ENCODE peak calls at places on chromosomes 13 and 19, in four cellular contexts. E is heart right ventricle, D is WERI-Rb-1, B is adrenal gland. F is an unnamed sample.

GRCh38 chr13:98826156-98826555 is 73.7 kb upstream of the SLC15A1 start:
- DNase-seq in E (no peak), D (no peak), B (no peak), F (no peak)

GRCh38 chr19:21314676-21315075 is 14.5 kb downstream of the ZNF708 start:
- DNase-seq in E (no peak), D (no peak), B (no peak), F (no peak)

GRCh38 chr13:76795701-76796695 is 90.2 kb downstream of the KCTD12 start:
- DNase-seq in E (no peak), D (no peak), B (no peak), F (no peak)

GRCh38 chr19:45515081-45515624 is 7.9 kb downstream of the VASP start:
- DNase-seq in E (no peak), D (no peak), B (peak), F (no peak)

GRCh38 chr19:56660381-56661105 is 11.0 kb downstream of the ZNF835 start:
- DNase-seq in E (peak), D (no peak), B (no peak), F (no peak)

GRCh38 chr19:56507446-56508281 is at the start of gene ZNF471:
- DNase-seq in E (peak), D (peak), B (peak), F (peak)

GRCh38 chr19:4911314-4911713 is 2.0 kb downstream of the UHRF1 start:
- DNase-seq in E (no peak), D (no peak), B (no peak), F (no peak)

GRCh38 chr19:48468806-48469055 is 438 bp upstream of the CYTH2 start:
- DNase-seq in E (no peak), D (no peak), B (no peak), F (no peak)

GRCh38 chr13:93388701-93389100 is 162.1 kb downstream of the GPC6 start:
- DNase-seq in E (no peak), D (no peak), B (no peak), F (no peak)

GRCh38 chr19:4844348-4845179 is 13.1 kb upstream of the TICAM1 start:
- DNase-seq in E (peak), D (no peak), B (no peak), F (no peak)

GRCh38 chr13:113933901-113934300 is 40.0 kb downstream of the C13orf46 start:
- DNase-seq in E (no peak), D (no peak), B (no peak), F (no peak)

GRCh38 chr19:55486043-55486970 is 1.3 kb downstream of the NAT14 start:
- DNase-seq in E (no peak), D (no peak), B (peak), F (no peak)

GRCh38 chr19:46755077-46755852 is 9.0 kb upstream of the STRN4 start:
- DNase-seq in E (peak), D (no peak), B (no peak), F (no peak)

GRCh38 chr13:39531646-39532045 is 71.3 kb downstream of the LHFPL6 start:
- DNase-seq in E (no peak), D (no peak), B (no peak), F (no peak)

GRCh38 chr13:114144606-114145244 is 12.3 kb upstream of the RASA3 start:
- DNase-seq in E (no peak), D (no peak), B (no peak), F (no peak)

GRCh38 chr19:35901854-35902661 is at the start of gene HCST:
- DNase-seq in E (no peak), D (peak), B (no peak), F (peak)

GRCh38 chr13:44305845-44306244 is 67.8 kb upstream of the SERP2 start:
- DNase-seq in E (no peak), D (no peak), B (no peak), F (no peak)

GRCh38 chr19:17681505-17682125 is 6.5 kb downstream of the UNC13A start:
- DNase-seq in E (peak), D (no peak), B (peak), F (no peak)

GRCh38 chr13:45226024-45226423 is 25.2 kb upstream of the KCTD4 start:
- DNase-seq in E (no peak), D (no peak), B (no peak), F (no peak)

GRCh38 chr13:30299746-30300145 is 7.6 kb downstream of the KATNAL1 start:
- DNase-seq in E (no peak), D (no peak), B (no peak), F (no peak)

GRCh38 chr13:100394005-100394695 is 194.4 kb downstream of the GGACT start:
- DNase-seq in E (no peak), D (no peak), B (no peak), F (no peak)

GRCh38 chr13:113112893-113113845 is 7.6 kb downstream of the F7 start:
- DNase-seq in E (no peak), D (peak), B (peak), F (no peak)

GRCh38 chr13:23801141-23801540 is 88.1 kb downstream of the MIPEP start:
- DNase-seq in E (no peak), D (no peak), B (no peak), F (no peak)

GRCh38 chr13:44523176-44524017 is 52.7 kb downstream of the TSC22D1 start:
- DNase-seq in E (no peak), D (no peak), B (no peak), F (no peak)

GRCh38 chr13:79637086-79637763 is 156.3 kb downstream of the NDFIP2 start:
- DNase-seq in E (peak), D (no peak), B (peak), F (no peak)

DNA sequence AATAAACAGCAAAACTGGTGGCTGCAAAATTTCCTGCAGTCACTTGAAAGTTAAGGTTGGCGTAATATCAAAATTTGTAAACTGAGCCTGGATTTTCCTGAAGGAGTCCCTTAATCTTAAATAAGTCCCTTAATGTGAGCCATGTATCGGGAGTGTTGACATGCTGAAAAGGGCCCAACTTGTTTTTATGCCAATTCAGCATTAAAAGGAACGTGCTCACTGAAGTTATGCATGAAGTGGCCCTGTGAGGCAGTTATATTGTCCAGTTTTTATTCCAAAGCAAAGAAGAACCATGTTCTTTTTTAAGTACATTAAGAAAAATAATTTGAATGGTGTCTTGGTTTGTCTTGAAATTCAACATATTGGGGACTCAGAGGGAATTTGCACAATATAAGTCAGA is 1766.9 kb downstream of the SLITRK1 start:
- DNase-seq in E (no peak), D (no peak), B (no peak), F (no peak)
- H3K27ac ChIP-seq in E (no peak), D (no peak), B (no peak), F (no peak)

GRCh38 chr13:35208587-35208986 is 266.5 kb downstream of the NBEA start:
- DNase-seq in E (no peak), D (no peak), B (no peak), F (no peak)

GRCh38 chr13:35213911-35214310 is 262.6 kb downstream of the MAB21L1 start:
- DNase-seq in E (no peak), D (no peak), B (no peak), F (no peak)

GRCh38 chr13:35211949-35212348 is 264.5 kb downstream of the MAB21L1 start:
- DNase-seq in E (no peak), D (no peak), B (no peak), F (no peak)

GRCh38 chr13:35210234-35210633 is 266.3 kb downstream of the MAB21L1 start:
- DNase-seq in E (no peak), D (no peak), B (no peak), F (no peak)
- TF ChIP-seq CTCF in E (peak), D (no peak), B (no peak), F (no peak)

GRCh38 chr13:92321174-92321573 is 905.4 kb upstream of the GPC6 start:
- DNase-seq in E (no peak), D (no peak), B (no peak), F (no peak)
- H3K27ac ChIP-seq in E (no peak), D (no peak), B (no peak), F (no peak)

GRCh38 chr19:2424686-2425621 is 2.4 kb downstream of the TIMM13 start:
- DNase-seq in E (peak), D (no peak), B (peak), F (no peak)
- TF ChIP-seq CTCF in E (no peak), D (no peak), B (peak), F (no peak)

DNA sequence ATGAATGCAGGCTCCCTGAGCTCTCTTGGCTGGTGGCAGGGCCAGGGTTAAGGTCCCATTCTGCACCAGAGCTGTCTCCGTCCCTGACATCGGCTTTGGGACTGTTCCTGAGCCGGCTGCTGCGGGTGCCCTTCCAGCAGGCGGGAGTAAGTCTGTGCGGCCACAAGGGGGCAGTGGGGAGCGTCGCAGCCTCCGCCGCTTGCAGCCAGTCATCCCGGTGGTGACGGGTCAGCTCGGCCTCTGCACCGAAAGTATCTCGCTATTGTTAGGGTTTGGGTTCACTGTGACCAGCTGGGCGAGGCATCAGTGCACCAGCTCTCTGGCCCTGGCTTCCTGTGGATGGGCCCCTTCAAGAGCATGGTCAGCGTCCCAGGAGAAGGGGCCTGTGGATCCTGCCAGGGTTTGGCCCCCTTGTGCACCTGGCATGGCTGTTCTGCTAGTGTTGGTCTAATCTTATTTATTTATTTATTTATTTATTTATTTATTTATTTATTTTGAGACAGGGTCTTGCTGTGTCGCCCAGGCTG is 15.1 kb downstream of the NDUFB7 start:
- DNase-seq in E (peak), D (peak), B (peak), F (peak)
- H3K27ac ChIP-seq in E (peak), D (no peak), B (peak), F (no peak)

GRCh38 chr19:50333235-50333736 is 4.1 kb upstream of the KCNC3 start:
- DNase-seq in E (peak), D (peak), B (peak), F (peak)
- TF ChIP-seq CTCF in E (no peak), D (no peak), B (no peak), F (peak)

F was measured in CD4-positive, alpha-beta T cell.